ENCODE peak calls at places on chromosomes 11 and 22, in ten cellular contexts. S is spleen, G is GM13976, R is GM12864, V is mammary epithelial cell, M is WERI-Rb-1, Y is gastrocnemius medialis, C is BE2C, O is stomach, U is brain microvascular endothelial cell. Q is an unnamed sample.

GRCh38 chr11:120576606-120577005 is 65.1 kb downstream of the GRIK4 start:
- DNase-seq in S (no peak), G (no peak), R (no peak), V (no peak), M (no peak), Y (no peak), C (no peak), O (no peak), U (no peak), Q (no peak)

GRCh38 chr11:73784080-73784634 is 3.5 kb upstream of the MRPL48 start:
- DNase-seq in S (no peak), G (no peak), R (no peak), V (no peak), M (no peak), Y (no peak), C (no peak), O (no peak), U (no peak), Q (no peak)

GRCh38 chr11:92826136-92826535 is 143.3 kb upstream of the MTNR1B start:
- DNase-seq in S (no peak), G (no peak), R (no peak), V (peak; percentile 81), M (no peak), Y (no peak), C (no peak), O (no peak), U (peak; percentile 24), Q (no peak)

GRCh38 chr11:114796954-114797721 is 118.8 kb downstream of the NXPE2 start:
- DNase-seq in S (no peak), G (no peak), R (no peak), V (no peak), M (no peak), Y (peak; percentile 82), C (no peak), O (no peak), U (no peak), Q (no peak)

GRCh38 chr22:40050258-40050657 is 55.5 kb downstream of the FAM83F start:
- DNase-seq in S (no peak), G (peak; percentile 74), R (peak; percentile 82), V (no peak), M (no peak), Y (no peak), C (no peak), O (no peak), U (no peak), Q (no peak)

GRCh38 chr11:8258771-8259170 is 4.9 kb downstream of the LMO1 start:
- DNase-seq in S (peak; percentile 35), G (no peak), R (no peak), V (peak; percentile 30), M (no peak), Y (peak; percentile 61), C (no peak), O (peak; percentile 7), U (peak; percentile 27), Q (peak; percentile 47)

GRCh38 chr11:30917859-30918478 is 331.8 kb upstream of the MPPED2 start:
- DNase-seq in S (no peak), G (peak; percentile 23), R (peak; percentile 8), V (peak; percentile 26), M (peak; percentile 14), Y (no peak), C (peak; percentile 6), O (no peak), U (peak; percentile 25), Q (peak; percentile 12)

GRCh38 chr11:133835258-133836075 is 9.8 kb downstream of the SPATA19 start:
- DNase-seq in S (no peak), G (peak; percentile 75), R (peak; percentile 21), V (peak; percentile 59), M (peak; percentile 69), Y (no peak), C (peak; percentile 45), O (no peak), U (peak; percentile 56), Q (peak; percentile 15)

GRCh38 chr11:61581931-61582330 is 1.1 kb upstream of the SYT7 start:
- DNase-seq in S (no peak), G (no peak), R (no peak), V (no peak), M (no peak), Y (no peak), C (no peak), O (no peak), U (no peak), Q (no peak)

GRCh38 chr11:124745270-124745834 is 5.6 kb downstream of the NRGN start:
- DNase-seq in S (peak; percentile 81), G (no peak), R (no peak), V (no peak), M (no peak), Y (no peak), C (no peak), O (no peak), U (no peak), Q (no peak)

GRCh38 chr11:124747406-124748099 is 4.5 kb downstream of the VSIG2 start:
- DNase-seq in S (no peak), G (peak; percentile 29), R (no peak), V (no peak), M (no peak), Y (no peak), C (no peak), O (no peak), U (no peak), Q (no peak)

GRCh38 chr11:124748100-124748418 is 4.0 kb downstream of the VSIG2 start:
- DNase-seq in S (no peak), G (no peak), R (no peak), V (no peak), M (no peak), Y (no peak), C (no peak), O (no peak), U (no peak), Q (no peak)

GRCh38 chr11:124745835-124746620 is 6.0 kb downstream of the VSIG2 start:
- DNase-seq in S (peak; percentile 89), G (peak; percentile 76), R (no peak), V (no peak), M (no peak), Y (no peak), C (no peak), O (no peak), U (no peak), Q (peak; percentile 43)

DNA sequence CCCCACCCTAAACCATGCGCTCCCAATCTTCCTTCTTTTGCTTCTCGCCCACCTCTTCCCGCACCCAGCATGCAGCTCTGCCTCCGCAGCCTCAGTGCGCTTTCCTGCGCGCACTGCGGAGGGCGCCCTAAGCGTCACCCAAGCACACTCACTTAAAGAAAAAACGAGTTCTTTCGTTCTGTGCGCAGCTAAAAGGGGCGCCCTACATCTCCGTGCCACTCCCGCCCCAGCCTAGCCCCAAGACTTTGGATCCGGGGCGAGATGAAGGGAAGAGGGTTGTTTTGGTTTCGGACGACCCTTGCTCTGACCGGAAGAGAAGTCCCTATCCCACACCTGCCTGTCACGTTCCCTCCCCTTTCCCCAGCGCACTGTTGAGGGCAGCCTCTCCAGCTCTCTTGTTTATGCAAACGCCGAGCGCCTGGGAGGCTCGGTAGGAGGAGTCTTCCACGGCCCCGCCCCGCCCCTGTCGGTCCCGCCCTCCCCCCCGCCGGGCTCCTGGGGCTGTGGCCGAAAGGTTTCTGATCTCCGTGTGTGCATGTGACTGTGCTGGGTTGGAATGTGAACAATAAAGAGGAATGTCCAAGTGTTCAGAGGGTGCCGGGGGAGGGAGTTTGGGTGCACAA is 5.3 kb downstream of the VSIG2 start:
- DNase-seq in S (peak; percentile 93), G (peak; percentile 94), R (peak; percentile 62), V (peak; percentile 69), M (no peak), Y (peak; percentile 58), C (peak; percentile 76), O (peak; percentile 93), U (peak; percentile 78), Q (peak; percentile 86)
- TF ChIP-seq CTCF in S (peak; percentile 56), G (peak; percentile 94), R (peak; percentile 79), V (peak; percentile 46), M (peak; percentile 17), Y (peak; percentile 56), C (peak; percentile 56), O (peak; percentile 53), U (peak; percentile 77), Q (peak; percentile 63)

GRCh38 chr11:44847316-44847715 is 103.4 kb downstream of the TP53I11 start:
- DNase-seq in S (no peak), G (no peak), R (no peak), V (no peak), M (no peak), Y (no peak), C (no peak), O (no peak), U (no peak), Q (no peak)
- TF ChIP-seq CTCF in S (no peak), G (no peak), R (no peak), V (no peak), M (no peak), Y (no peak), C (no peak), O (no peak), U (no peak), Q (no peak)

GRCh38 chr11:70799386-70799785 is 401.1 kb downstream of the CTTN start:
- DNase-seq in S (no peak), G (no peak), R (no peak), V (no peak), M (no peak), Y (no peak), C (no peak), O (no peak), U (peak; percentile 58), Q (peak; percentile 32)

GRCh38 chr11:70802185-70802584 is 403.9 kb downstream of the CTTN start:
- DNase-seq in S (peak; percentile 41), G (no peak), R (no peak), V (no peak), M (no peak), Y (no peak), C (no peak), O (no peak), U (no peak), Q (no peak)

GRCh38 chr11:70798296-70798695 is 400.0 kb downstream of the CTTN start:
- DNase-seq in S (peak; percentile 51), G (no peak), R (no peak), V (no peak), M (no peak), Y (no peak), C (no peak), O (no peak), U (no peak), Q (no peak)

GRCh38 chr11:70790671-70791300 is 392.5 kb downstream of the CTTN start:
- DNase-seq in S (no peak), G (no peak), R (no peak), V (no peak), M (peak; percentile 41), Y (no peak), C (no peak), O (no peak), U (no peak), Q (no peak)

GRCh38 chr11:70796601-70797000 is 398.3 kb downstream of the CTTN start:
- DNase-seq in S (no peak), G (no peak), R (no peak), V (no peak), M (peak; percentile 53), Y (no peak), C (no peak), O (no peak), U (no peak), Q (no peak)
- TF ChIP-seq CTCF in S (no peak), G (no peak), R (peak; percentile 29), V (peak; percentile 15), M (peak; percentile 61), Y (no peak), C (peak; percentile 51), O (no peak), U (peak; percentile 12), Q (no peak)

DNA sequence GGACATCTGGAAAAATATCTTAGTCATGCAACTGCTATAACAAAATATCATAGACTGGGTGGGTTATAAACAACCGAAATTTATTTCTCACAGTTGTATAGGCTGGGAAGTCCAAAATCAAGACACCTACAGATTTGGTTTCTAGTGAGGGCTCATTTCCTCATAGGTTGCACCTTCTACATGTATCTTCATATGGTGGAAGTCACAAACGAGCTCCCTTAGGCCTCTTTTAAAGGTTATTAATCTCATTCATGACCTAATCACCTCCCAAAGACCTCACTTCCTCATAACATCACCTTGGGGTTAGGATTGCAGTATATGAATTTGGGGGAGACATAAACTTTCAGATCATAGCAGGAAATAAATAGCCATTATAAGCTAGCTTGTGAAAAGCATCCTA is 85.2 kb downstream of the INTS4 start:
- DNase-seq in S (no peak), G (no peak), R (no peak), V (no peak), M (no peak), Y (no peak), C (no peak), O (no peak), U (no peak), Q (no peak)
- TF ChIP-seq CTCF in S (no peak), G (no peak), R (no peak), V (no peak), M (no peak), Y (no peak), C (no peak), O (no peak), U (no peak), Q (no peak)